ENCODE peak calls at places on chromosomes 4 and X, in six cellular contexts. U is OCI-LY7, N is RWPE1, L is GM12865, E is fibroblast of the aortic adventitia, O is endodermal cell. W is an unnamed sample.

GRCh38 chrX:38346150-38346549 is 6.3 kb upstream of the OTC start:
- DNase-seq in N (no peak), U (no peak), L (no peak), O (no peak), E (no peak), W (no peak)

GRCh38 chr4:41400296-41400695 is 137.7 kb upstream of the LIMCH1 start:
- DNase-seq in L (no peak), E (peak), N (no peak), O (no peak), U (no peak), W (peak)

GRCh38 chr4:89486673-89487072 is 179.1 kb upstream of the GPRIN3 start:
- DNase-seq in E (no peak), U (no peak), N (no peak), O (peak), L (no peak), W (no peak)

GRCh38 chr4:158895797-158896442 is 127.1 kb downstream of the FNIP2 start:
- DNase-seq in E (no peak), L (no peak), N (peak), U (peak), O (peak), W (peak)

GRCh38 chrX:153775631-153776595 is 4.9 kb upstream of the SRPK3 start:
- DNase-seq in U (no peak), O (no peak), E (no peak), L (no peak), N (no peak), W (no peak)

GRCh38 chrX:48540015-48540350 is 469 bp downstream of the TBC1D25 start:
- DNase-seq in U (no peak), O (no peak), N (peak), L (peak), E (peak), W (peak)

GRCh38 chr4:26525751-26526150 is 35.5 kb upstream of the CCKAR start:
- DNase-seq in O (no peak), L (no peak), E (no peak), N (peak), U (no peak), W (no peak)

GRCh38 chr4:117893207-117893606 is 141.1 kb upstream of the NDST3 start:
- DNase-seq in U (no peak), N (no peak), O (no peak), L (no peak), E (no peak), W (no peak)

GRCh38 chr4:114607086-114607485 is 8.5 kb downstream of the UGT8 start:
- DNase-seq in E (no peak), U (no peak), O (no peak), L (no peak), N (no peak), W (no peak)

GRCh38 chr4:82372502-82372873 is 1.3 kb downstream of the HNRNPD start:
- DNase-seq in O (peak), L (peak), E (no peak), N (no peak), U (peak), W (peak)

GRCh38 chr4:69830529-69831269 is 29.2 kb downstream of the SULT1E1 start:
- DNase-seq in E (peak), N (no peak), L (peak), U (no peak), O (peak), W (peak)

GRCh38 chr4:98963538-98964433 is 31.7 kb upstream of the METAP1 start:
- DNase-seq in U (no peak), L (no peak), E (peak), O (no peak), N (peak), W (no peak)

GRCh38 chrX:118862086-118862485 is 38.5 kb downstream of the ZCCHC12 start:
- DNase-seq in U (no peak), N (no peak), E (no peak), O (no peak), L (no peak), W (peak)

GRCh38 chrX:79325263-79325958 is 41.7 kb downstream of the ITM2A start:
- DNase-seq in U (no peak), N (no peak), L (peak), E (no peak), O (peak), W (no peak)

GRCh38 chrX:102708900-102709299 is 3.3 kb upstream of the GPRASP2 start:
- DNase-seq in N (no peak), E (no peak), L (no peak), U (peak), O (no peak), W (no peak)

GRCh38 chr4:87353592-87353991 is 30.9 kb upstream of the HSD17B13 start:
- DNase-seq in E (peak), U (peak), L (peak), N (peak), O (peak), W (peak)

GRCh38 chrX:45309801-45310200 is 109.1 kb upstream of the DIPK2B start:
- DNase-seq in E (no peak), U (no peak), O (no peak), L (no peak), N (no peak), W (no peak)

GRCh38 chrX:25204182-25204581 is 188.4 kb upstream of the ARX start:
- DNase-seq in U (no peak), O (no peak), E (no peak), N (no peak), L (no peak), W (no peak)

GRCh38 chrX:25202827-25203226 is 187.1 kb upstream of the ARX start:
- DNase-seq in L (no peak), U (no peak), O (no peak), E (no peak), N (no peak), W (no peak)

GRCh38 chrX:25207803-25208202 is 192.0 kb upstream of the ARX start:
- DNase-seq in E (no peak), N (no peak), U (no peak), O (no peak), L (no peak), W (no peak)

DNA sequence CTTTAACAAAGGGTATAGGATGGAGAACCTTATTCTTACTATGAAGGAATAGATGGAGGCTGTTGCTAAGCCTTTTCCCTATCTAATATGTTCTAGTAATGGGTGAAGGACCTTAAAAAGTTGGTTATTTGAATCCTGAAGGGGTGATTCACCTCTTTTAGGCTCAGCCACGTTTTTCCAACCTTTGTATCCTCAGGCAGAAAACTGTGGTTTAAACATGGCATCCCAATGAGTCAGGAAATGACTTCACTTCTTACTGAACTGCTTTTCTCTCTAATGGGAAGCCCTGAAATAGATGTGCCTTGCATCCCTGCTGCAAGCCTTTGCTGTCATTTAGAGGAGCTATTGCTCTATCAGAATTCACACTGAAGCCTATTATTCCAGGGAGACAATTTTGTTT is 191.0 kb upstream of the ARX start:
- DNase-seq in O (no peak), U (no peak), E (peak), L (no peak), N (peak), W (no peak)
- TF ChIP-seq CTCF in O (no peak), U (no peak), E (no peak), L (no peak), N (no peak), W (no peak)

GRCh38 chr4:166981847-166982246 is 252.4 kb downstream of the SPOCK3 start:
- DNase-seq in N (no peak), U (no peak), E (no peak), L (no peak), O (no peak), W (no peak)
- TF ChIP-seq CTCF in N (no peak), U (no peak), E (no peak), L (peak), O (peak), W (no peak)

DNA sequence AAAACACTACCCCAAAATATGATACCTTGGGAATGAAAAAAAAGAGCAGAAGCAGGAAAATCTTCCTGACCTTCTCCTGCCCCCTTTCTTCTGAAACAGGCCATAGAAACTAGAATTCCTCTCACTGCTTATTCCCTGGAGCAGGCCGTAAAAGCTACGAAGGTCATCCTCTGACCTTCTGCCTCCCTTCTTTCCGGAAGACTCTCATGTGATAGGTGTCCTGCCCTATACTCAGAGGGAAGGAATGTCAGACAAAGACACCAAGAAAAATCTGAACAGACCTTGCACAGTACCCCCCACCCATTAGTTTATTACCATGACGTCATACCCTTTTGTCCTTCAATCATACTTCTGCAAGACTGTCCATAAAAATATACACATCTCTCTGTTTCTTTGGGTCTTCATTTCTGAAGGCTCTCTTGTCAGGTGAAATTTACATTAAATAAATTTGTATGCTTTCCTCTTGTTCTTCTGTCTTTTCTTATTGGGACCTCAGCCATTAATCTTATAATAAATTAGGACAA is 1523.9 kb downstream of the RPA4 start:
- DNase-seq in E (no peak), N (no peak), L (no peak), O (no peak), U (no peak), W (no peak)
- TF ChIP-seq CTCF in E (no peak), N (no peak), L (no peak), O (peak), U (no peak), W (no peak)

GRCh38 chrX:69022430-69022829 is 142.8 kb downstream of the PJA1 start:
- DNase-seq in O (peak), L (no peak), E (no peak), N (no peak), U (no peak), W (no peak)
- TF ChIP-seq CTCF in O (no peak), L (no peak), E (no peak), N (no peak), U (no peak), W (no peak)

W was measured in choroid plexus epithelial cell.